ENCODE peak calls at places on chromosomes 5 and 9, in nine cellular contexts. K, N, J, X, R, A, L, D and G are unnamed samples.

GRCh38 chr9:135474915-135475314 is 4.7 kb upstream of the PPP1R26 start:
- DNase-seq in K (no peak), R (no peak), N (peak), X (no peak), A (peak), L (no peak), D (no peak), J (no peak), G (no peak)

GRCh38 chr9:26779072-26779471 is 113.5 kb downstream of the CAAP1 start:
- DNase-seq in A (no peak), N (no peak), D (no peak), K (no peak), L (no peak), R (no peak), J (no peak), X (no peak), G (no peak)

GRCh38 chr5:139642891-139643871 is 5.0 kb upstream of the CXXC5 start:
- DNase-seq in N (peak), D (peak), J (no peak), X (no peak), L (no peak), A (no peak), K (no peak), R (no peak), G (no peak)

GRCh38 chr5:173785866-173786265 is 102.3 kb upstream of the CPEB4 start:
- DNase-seq in A (no peak), L (no peak), J (no peak), D (no peak), N (no peak), X (no peak), K (no peak), R (no peak), G (no peak)

GRCh38 chr5:56116599-56117131 is 116.5 kb downstream of the ANKRD55 start:
- DNase-seq in A (no peak), J (no peak), K (no peak), X (no peak), D (no peak), L (no peak), R (no peak), N (no peak), G (no peak)

GRCh38 chr5:80837679-80838078 is 122.5 kb upstream of the RASGRF2 start:
- DNase-seq in N (no peak), A (no peak), K (no peak), X (no peak), D (no peak), L (no peak), R (no peak), J (no peak), G (no peak)

GRCh38 chr5:36660397-36661049 is 54.1 kb downstream of the SLC1A3 start:
- DNase-seq in A (no peak), R (no peak), L (no peak), X (no peak), D (no peak), K (no peak), N (no peak), J (no peak), G (no peak)

GRCh38 chr5:159878988-159879471 is 37.3 kb upstream of the ADRA1B start:
- DNase-seq in K (no peak), A (no peak), R (no peak), L (no peak), X (no peak), N (peak), D (peak), J (peak), G (no peak)

GRCh38 chr9:76718166-76718565 is 46.1 kb upstream of the PCA3 start:
- DNase-seq in D (no peak), X (no peak), A (no peak), N (no peak), K (no peak), L (no peak), R (no peak), J (no peak), G (no peak)

GRCh38 chr5:120818128-120818527 is 354.0 kb downstream of the PRR16 start:
- DNase-seq in N (no peak), K (no peak), D (no peak), J (no peak), R (no peak), A (no peak), L (no peak), X (no peak), G (no peak)

GRCh38 chr5:54227109-54227508 is 83.3 kb downstream of the ARL15 start:
- DNase-seq in A (no peak), L (no peak), K (no peak), J (no peak), X (no peak), R (no peak), N (no peak), D (no peak), G (no peak)

GRCh38 chr9:98801562-98801961 is 5.2 kb upstream of the ANKS6 start:
- DNase-seq in N (peak), L (no peak), J (no peak), D (no peak), X (no peak), R (no peak), A (no peak), K (no peak), G (no peak)